ENCODE peak calls at places on chromosomes 3 and 15, in nine cellular contexts. One of them, this sample, is unnamed.

GRCh38 chr15:46442901-46443590 is 808.2 kb downstream of the SQOR start:
- DNase-seq in right cardiac atrium: no peak
- DNase-seq in mesendoderm: no peak
- DNase-seq in left ventricle myocardium inferior: no peak
- DNase-seq in IMR-90: no peak
- DNase-seq in uterus: no peak
- DNase-seq in neural progenitor cell: no peak
- DNase-seq in hepatocyte: no peak
- DNase-seq in tibial artery: no peak
- DNase-seq in this sample: no peak

GRCh38 chr3:129829640-129830039 is 63.9 kb downstream of the TMCC1 start:
- DNase-seq in right cardiac atrium: no peak
- DNase-seq in mesendoderm: peak; percentile 87
- DNase-seq in left ventricle myocardium inferior: peak; percentile 25
- DNase-seq in IMR-90: peak; percentile 95
- DNase-seq in uterus: peak; percentile 42
- DNase-seq in neural progenitor cell: peak; percentile 78
- DNase-seq in hepatocyte: peak; percentile 72
- DNase-seq in tibial artery: peak; percentile 68
- DNase-seq in this sample: peak; percentile 13

GRCh38 chr15:52200831-52201365 is 9.7 kb upstream of the GNB5 start:
- DNase-seq in right cardiac atrium: no peak
- DNase-seq in mesendoderm: no peak
- DNase-seq in left ventricle myocardium inferior: no peak
- DNase-seq in IMR-90: no peak
- DNase-seq in uterus: no peak
- DNase-seq in neural progenitor cell: no peak
- DNase-seq in hepatocyte: no peak
- DNase-seq in tibial artery: no peak
- DNase-seq in this sample: no peak

GRCh38 chr3:141108002-141108401 is 56.9 kb downstream of the SPSB4 start:
- DNase-seq in right cardiac atrium: no peak
- DNase-seq in mesendoderm: no peak
- DNase-seq in left ventricle myocardium inferior: no peak
- DNase-seq in IMR-90: no peak
- DNase-seq in uterus: no peak
- DNase-seq in neural progenitor cell: no peak
- DNase-seq in hepatocyte: no peak
- DNase-seq in tibial artery: no peak
- DNase-seq in this sample: no peak

GRCh38 chr15:32030795-32031194 is 480 bp downstream of the CHRNA7 start:
- DNase-seq in right cardiac atrium: no peak
- DNase-seq in mesendoderm: peak; percentile 52
- DNase-seq in left ventricle myocardium inferior: no peak
- DNase-seq in IMR-90: no peak
- DNase-seq in uterus: no peak
- DNase-seq in neural progenitor cell: peak; percentile 48
- DNase-seq in hepatocyte: peak; percentile 26
- DNase-seq in tibial artery: no peak
- DNase-seq in this sample: no peak

GRCh38 chr3:105722943-105723556 is 145.8 kb downstream of the CBLB start:
- DNase-seq in right cardiac atrium: no peak
- DNase-seq in mesendoderm: no peak
- DNase-seq in left ventricle myocardium inferior: no peak
- DNase-seq in IMR-90: no peak
- DNase-seq in uterus: no peak
- DNase-seq in neural progenitor cell: no peak
- DNase-seq in hepatocyte: no peak
- DNase-seq in tibial artery: no peak
- DNase-seq in this sample: no peak

GRCh38 chr3:101988591-101988990 is 139.3 kb downstream of the NFKBIZ start:
- DNase-seq in right cardiac atrium: no peak
- DNase-seq in mesendoderm: no peak
- DNase-seq in left ventricle myocardium inferior: no peak
- DNase-seq in IMR-90: no peak
- DNase-seq in uterus: no peak
- DNase-seq in neural progenitor cell: no peak
- DNase-seq in hepatocyte: no peak
- DNase-seq in tibial artery: no peak
- DNase-seq in this sample: no peak

GRCh38 chr15:79644091-79644490 is 212.0 kb downstream of the MINAR1 start:
- DNase-seq in right cardiac atrium: no peak
- DNase-seq in mesendoderm: peak; percentile 15
- DNase-seq in left ventricle myocardium inferior: no peak
- DNase-seq in IMR-90: peak; percentile 85
- DNase-seq in uterus: no peak
- DNase-seq in neural progenitor cell: no peak
- DNase-seq in hepatocyte: no peak
- DNase-seq in tibial artery: no peak
- DNase-seq in this sample: no peak

GRCh38 chr15:39787479-39787878 is 4.8 kb upstream of the FSIP1 start:
- DNase-seq in right cardiac atrium: no peak
- DNase-seq in mesendoderm: peak; percentile 73
- DNase-seq in left ventricle myocardium inferior: no peak
- DNase-seq in IMR-90: no peak
- DNase-seq in uterus: no peak
- DNase-seq in neural progenitor cell: peak; percentile 26
- DNase-seq in hepatocyte: no peak
- DNase-seq in tibial artery: no peak
- DNase-seq in this sample: no peak
- H3K4me1 ChIP-seq in right cardiac atrium: peaks cover 4% of the 10 kb centered on the region
- H3K4me1 ChIP-seq in mesendoderm: peaks cover 7% of the 10 kb centered on the region
- H3K4me1 ChIP-seq in left ventricle myocardium inferior: peaks cover 35% of the 10 kb centered on the region
- H3K4me1 ChIP-seq in IMR-90: peaks cover 27% of the 10 kb centered on the region
- H3K4me1 ChIP-seq in uterus: peaks cover 3% of the 10 kb centered on the region
- H3K4me1 ChIP-seq in neural progenitor cell: peaks cover 23% of the 10 kb centered on the region
- H3K4me1 ChIP-seq in hepatocyte: peaks cover 19% of the 10 kb centered on the region
- H3K4me1 ChIP-seq in tibial artery: no peaks in the 10 kb centered on the region
- H3K4me1 ChIP-seq in this sample: peaks cover 6% of the 10 kb centered on the region

DNA sequence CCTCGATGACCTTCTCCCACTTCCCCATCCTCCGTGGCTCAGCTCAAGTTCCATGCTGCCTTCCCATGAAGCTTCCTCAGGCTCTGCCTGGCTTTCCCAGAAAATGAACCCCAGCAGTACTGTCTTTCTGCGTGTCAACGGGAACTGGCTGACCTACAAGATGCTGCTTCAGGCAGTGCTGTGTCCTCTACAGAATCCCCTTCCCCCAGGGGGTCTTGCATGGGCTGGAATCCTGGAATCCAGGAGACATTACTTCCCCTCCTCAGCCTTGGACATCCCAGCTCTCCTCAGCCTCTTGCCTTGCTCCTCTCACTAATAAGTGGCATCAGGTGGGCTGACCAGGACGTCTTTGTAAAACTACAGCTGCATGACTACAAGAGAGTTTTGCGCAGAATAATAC is 5.4 kb downstream of the CCDC12 start:
- DNase-seq in right cardiac atrium: no peak
- DNase-seq in mesendoderm: no peak
- DNase-seq in left ventricle myocardium inferior: no peak
- DNase-seq in IMR-90: no peak
- DNase-seq in uterus: no peak
- DNase-seq in neural progenitor cell: no peak
- DNase-seq in hepatocyte: no peak
- DNase-seq in tibial artery: no peak
- DNase-seq in this sample: no peak
- H3K4me1 ChIP-seq in right cardiac atrium: peaks cover 38% of the 10 kb centered on the region
- H3K4me1 ChIP-seq in mesendoderm: peaks cover 3% of the 10 kb centered on the region
- H3K4me1 ChIP-seq in left ventricle myocardium inferior: peaks cover 94% of the 10 kb centered on the region
- H3K4me1 ChIP-seq in IMR-90: peaks cover 18% of the 10 kb centered on the region
- H3K4me1 ChIP-seq in uterus: peaks cover 29% of the 10 kb centered on the region
- H3K4me1 ChIP-seq in neural progenitor cell: no peaks in the 10 kb centered on the region
- H3K4me1 ChIP-seq in hepatocyte: peaks cover 56% of the 10 kb centered on the region
- H3K4me1 ChIP-seq in tibial artery: no peaks in the 10 kb centered on the region
- H3K4me1 ChIP-seq in this sample: peaks cover 52% of the 10 kb centered on the region

GRCh38 chr15:98853593-98854420 is 153.8 kb downstream of the PGPEP1L start:
- DNase-seq in right cardiac atrium: peak; percentile 56
- DNase-seq in mesendoderm: no peak
- DNase-seq in left ventricle myocardium inferior: no peak
- DNase-seq in IMR-90: no peak
- DNase-seq in uterus: peak; percentile 43
- DNase-seq in neural progenitor cell: peak; percentile 47
- DNase-seq in hepatocyte: peak; percentile 22
- DNase-seq in tibial artery: no peak
- DNase-seq in this sample: no peak
- H3K4me1 ChIP-seq in right cardiac atrium: peaks cover 21% of the 10 kb centered on the region
- H3K4me1 ChIP-seq in mesendoderm: peaks cover 12% of the 10 kb centered on the region
- H3K4me1 ChIP-seq in left ventricle myocardium inferior: peaks cover 88% of the 10 kb centered on the region
- H3K4me1 ChIP-seq in IMR-90: peaks cover 45% of the 10 kb centered on the region
- H3K4me1 ChIP-seq in uterus: peaks cover 9% of the 10 kb centered on the region
- H3K4me1 ChIP-seq in neural progenitor cell: peaks cover 50% of the 10 kb centered on the region
- H3K4me1 ChIP-seq in hepatocyte: peaks cover 51% of the 10 kb centered on the region
- H3K4me1 ChIP-seq in tibial artery: peaks cover 7% of the 10 kb centered on the region
- H3K4me1 ChIP-seq in this sample: peaks cover 20% of the 10 kb centered on the region

DNA sequence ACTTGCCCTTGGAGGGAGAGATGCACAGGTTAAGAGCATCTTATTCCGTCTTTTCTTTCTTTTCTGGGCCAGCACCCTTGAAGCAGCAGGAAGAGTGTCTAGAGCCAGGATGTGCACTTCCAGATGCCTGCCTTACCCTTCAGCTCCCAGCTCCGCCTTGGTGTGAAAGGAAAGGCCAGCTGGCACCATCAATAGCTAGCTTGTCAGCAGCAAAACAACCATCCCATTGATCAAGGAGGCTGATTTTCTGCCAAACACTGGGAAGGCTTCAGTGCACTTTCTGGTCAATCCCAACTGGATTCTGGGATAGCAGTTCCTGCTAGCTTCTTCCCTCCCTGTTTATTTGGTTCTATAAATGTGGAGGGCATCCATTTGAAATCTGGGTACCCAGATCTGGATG is 110.9 kb upstream of the GALNT15 start:
- DNase-seq in right cardiac atrium: peak; percentile 45
- DNase-seq in mesendoderm: no peak
- DNase-seq in left ventricle myocardium inferior: no peak
- DNase-seq in IMR-90: no peak
- DNase-seq in uterus: no peak
- DNase-seq in neural progenitor cell: no peak
- DNase-seq in hepatocyte: no peak
- DNase-seq in tibial artery: no peak
- DNase-seq in this sample: no peak
- H3K4me1 ChIP-seq in right cardiac atrium: peaks cover 8% of the 10 kb centered on the region
- H3K4me1 ChIP-seq in mesendoderm: no peaks in the 10 kb centered on the region
- H3K4me1 ChIP-seq in left ventricle myocardium inferior: peaks cover 42% of the 10 kb centered on the region
- H3K4me1 ChIP-seq in IMR-90: peaks cover 41% of the 10 kb centered on the region
- H3K4me1 ChIP-seq in uterus: peaks cover 4% of the 10 kb centered on the region
- H3K4me1 ChIP-seq in neural progenitor cell: no peaks in the 10 kb centered on the region
- H3K4me1 ChIP-seq in hepatocyte: peaks cover 11% of the 10 kb centered on the region
- H3K4me1 ChIP-seq in tibial artery: no peaks in the 10 kb centered on the region
- H3K4me1 ChIP-seq in this sample: no peaks in the 10 kb centered on the region

GRCh38 chr15:98769867-98770266 is 121.5 kb downstream of the IGF1R start:
- DNase-seq in right cardiac atrium: no peak
- DNase-seq in mesendoderm: no peak
- DNase-seq in left ventricle myocardium inferior: no peak
- DNase-seq in IMR-90: no peak
- DNase-seq in uterus: no peak
- DNase-seq in neural progenitor cell: peak; percentile 50
- DNase-seq in hepatocyte: no peak
- DNase-seq in tibial artery: no peak
- DNase-seq in this sample: no peak
- H3K4me1 ChIP-seq in right cardiac atrium: peaks cover 15% of the 10 kb centered on the region
- H3K4me1 ChIP-seq in mesendoderm: peaks cover 28% of the 10 kb centered on the region
- H3K4me1 ChIP-seq in left ventricle myocardium inferior: peaks cover 68% of the 10 kb centered on the region
- H3K4me1 ChIP-seq in IMR-90: peaks cover 21% of the 10 kb centered on the region
- H3K4me1 ChIP-seq in uterus: no peaks in the 10 kb centered on the region
- H3K4me1 ChIP-seq in neural progenitor cell: peaks cover 43% of the 10 kb centered on the region
- H3K4me1 ChIP-seq in hepatocyte: peaks cover 19% of the 10 kb centered on the region
- H3K4me1 ChIP-seq in tibial artery: no peaks in the 10 kb centered on the region
- H3K4me1 ChIP-seq in this sample: no peaks in the 10 kb centered on the region

DNA sequence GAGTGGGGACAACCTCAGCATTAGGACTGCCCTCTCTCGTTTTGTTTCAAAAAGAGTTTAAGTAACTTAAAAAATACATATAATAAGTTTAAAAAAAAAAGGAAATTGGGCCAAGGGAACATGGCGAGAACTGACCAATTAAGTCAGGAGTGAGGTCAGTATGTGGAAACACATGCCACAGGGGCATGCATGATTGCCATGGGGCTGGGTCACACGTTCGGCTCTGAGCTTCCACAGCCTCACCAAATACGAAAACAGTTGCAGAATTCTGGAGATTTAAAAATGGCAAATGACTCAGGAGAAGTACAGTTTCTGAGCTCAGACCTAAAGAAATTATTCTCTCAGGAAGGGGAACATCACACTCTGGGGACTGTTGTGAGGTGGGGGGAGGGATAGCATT is 24.1 kb downstream of the PDE8A start:
- DNase-seq in right cardiac atrium: no peak
- DNase-seq in mesendoderm: no peak
- DNase-seq in left ventricle myocardium inferior: no peak
- DNase-seq in IMR-90: no peak
- DNase-seq in uterus: no peak
- DNase-seq in neural progenitor cell: no peak
- DNase-seq in hepatocyte: no peak
- DNase-seq in tibial artery: no peak
- DNase-seq in this sample: no peak
- H3K4me1 ChIP-seq in right cardiac atrium: peaks cover 21% of the 10 kb centered on the region
- H3K4me1 ChIP-seq in mesendoderm: peaks cover 10% of the 10 kb centered on the region
- H3K4me1 ChIP-seq in left ventricle myocardium inferior: peaks cover 98% of the 10 kb centered on the region
- H3K4me1 ChIP-seq in IMR-90: peaks cover 23% of the 10 kb centered on the region
- H3K4me1 ChIP-seq in uterus: peaks cover 5% of the 10 kb centered on the region
- H3K4me1 ChIP-seq in neural progenitor cell: peaks cover 9% of the 10 kb centered on the region
- H3K4me1 ChIP-seq in hepatocyte: peaks cover 33% of the 10 kb centered on the region
- H3K4me1 ChIP-seq in tibial artery: no peaks in the 10 kb centered on the region
- H3K4me1 ChIP-seq in this sample: peaks cover 18% of the 10 kb centered on the region